ENCODE peak calls at places on chromosomes 11 and 22, in five cellular contexts. M, X, K, Y and D are unnamed samples.

GRCh38 chr11:33262016-33262638 is 4.9 kb downstream of the HIPK3 start:
- DNase-seq in M (no peak), X (no peak), K (no peak), Y (no peak), D (no peak)

GRCh38 chr11:85114786-85115185 is 512.4 kb downstream of the DLG2 start:
- DNase-seq in M (no peak), X (no peak), K (no peak), Y (no peak), D (no peak)

GRCh38 chr11:112587664-112588063 is 327.0 kb upstream of the PLET1 start:
- DNase-seq in M (no peak), X (no peak), K (no peak), Y (no peak), D (no peak)

GRCh38 chr22:37207981-37208380 is 4.3 kb downstream of the SSTR3 start:
- DNase-seq in M (no peak), X (no peak), K (no peak), Y (no peak), D (no peak)

GRCh38 chr11:10354389-10354788 is 49.5 kb downstream of the ADM start:
- DNase-seq in M (no peak), X (no peak), K (no peak), Y (no peak), D (no peak)

GRCh38 chr11:110367571-110367970 is 62.2 kb upstream of the FDX1 start:
- DNase-seq in M (no peak), X (no peak), K (no peak), Y (no peak), D (no peak)

GRCh38 chr22:48077699-48078098 is 1315.2 kb downstream of the TBC1D22A start:
- DNase-seq in M (no peak), X (no peak), K (no peak), Y (no peak), D (no peak)

GRCh38 chr11:57885298-57886035 is 123.9 kb downstream of the CTNND1 start:
- DNase-seq in M (peak; percentile 20), X (no peak), K (peak; percentile 30), Y (no peak), D (no peak)

GRCh38 chr11:79708319-79708928 is 267.6 kb upstream of the TENM4 start:
- DNase-seq in M (peak; percentile 53), X (peak; percentile 29), K (peak; percentile 3), Y (peak; percentile 1), D (no peak)

GRCh38 chr22:31178859-31179258 is 18.9 kb downstream of the RNF185 start:
- DNase-seq in M (no peak), X (no peak), K (no peak), Y (no peak), D (no peak)

GRCh38 chr11:116078101-116078561 is 573.9 kb upstream of the CADM1 start:
- DNase-seq in M (peak; percentile 15), X (peak; percentile 59), K (peak; percentile 13), Y (no peak), D (no peak)

GRCh38 chr11:932435-932834 is 6.8 kb downstream of the AP2A2 start:
- DNase-seq in M (no peak), X (no peak), K (no peak), Y (no peak), D (no peak)

GRCh38 chr22:38570841-38571364 is 920 bp upstream of the DMC1 start:
- DNase-seq in M (no peak), X (peak; percentile 26), K (peak; percentile 41), Y (no peak), D (peak; percentile 7)

GRCh38 chr22:29072193-29072978 is 449 bp upstream of the KREMEN1 start:
- DNase-seq in M (peak; percentile 89), X (peak; percentile 99), K (peak; percentile 88), Y (no peak), D (peak; percentile 89)

GRCh38 chr11:27468209-27468608 is 4.4 kb downstream of the LGR4 start:
- DNase-seq in M (no peak), X (no peak), K (no peak), Y (no peak), D (no peak)

GRCh38 chr11:96155627-96156378 is 187.2 kb downstream of the MAML2 start:
- DNase-seq in M (peak; percentile 64), X (peak; percentile 30), K (peak; percentile 87), Y (peak; percentile 76), D (peak; percentile 27)

DNA sequence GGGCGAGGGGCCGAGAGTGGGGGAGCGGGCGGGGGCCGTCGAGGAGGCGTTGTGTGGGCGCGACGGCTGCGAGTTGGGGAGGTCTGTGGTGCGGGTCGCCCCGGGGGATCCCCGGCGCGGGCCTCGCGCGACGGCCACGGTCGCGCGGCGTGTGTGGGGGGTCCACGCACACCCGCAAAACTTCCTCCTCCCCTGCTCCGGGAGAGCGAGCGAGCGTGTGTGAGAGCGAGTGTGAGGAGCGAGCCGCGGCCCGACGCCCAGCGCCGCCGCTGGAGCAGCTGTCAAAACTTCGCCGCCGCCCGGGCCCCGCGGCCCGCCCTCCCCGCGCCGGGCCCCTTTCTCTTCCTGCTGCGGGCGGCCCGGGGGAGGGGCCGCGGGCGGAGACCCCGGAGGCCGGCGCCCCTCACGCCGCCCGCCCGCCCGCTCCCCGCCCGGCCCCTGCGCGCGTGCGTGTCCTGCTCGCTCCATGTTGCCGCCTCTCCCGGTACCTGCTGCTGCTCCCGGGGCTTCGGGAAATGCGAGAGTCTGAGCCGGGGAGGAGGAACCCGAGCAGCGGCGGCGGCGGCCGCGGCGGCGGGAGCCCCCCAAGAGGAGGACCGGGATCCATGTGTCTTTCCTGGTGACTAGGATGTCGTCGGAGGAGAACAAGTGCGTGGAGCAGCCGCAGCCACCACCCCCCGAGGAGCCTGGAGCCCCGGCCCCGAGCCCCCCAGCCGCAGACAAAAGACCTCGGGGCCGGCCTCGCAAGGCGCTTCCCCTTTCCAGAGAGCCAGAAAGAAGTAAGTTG is 9.0 kb upstream of the CCT8L2 start:
- DNase-seq in M (no peak), X (no peak), K (peak; percentile 92), Y (no peak), D (no peak)
- TF ChIP-seq REST in M (no peak), X (no peak), K (no peak), Y (no peak), D (no peak)

DNA sequence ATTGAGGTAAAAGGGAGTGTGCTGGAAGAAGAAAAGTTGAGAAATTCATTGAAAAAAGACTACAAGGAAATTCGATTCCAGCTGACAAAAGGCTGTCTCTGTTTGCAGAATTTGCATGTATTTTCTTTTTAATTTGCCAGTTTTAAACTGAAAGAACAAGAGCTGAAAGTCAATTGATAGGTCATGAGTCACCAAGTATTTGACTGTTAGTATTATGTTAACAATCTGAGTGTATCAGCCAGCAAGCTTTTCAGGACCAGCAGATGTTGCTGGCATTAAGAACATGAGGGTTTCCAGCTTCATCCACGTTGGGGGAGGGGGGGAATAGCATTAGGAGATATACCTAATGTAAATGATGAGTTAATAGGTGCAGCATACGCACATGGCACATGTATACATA is 726.7 kb downstream of the METTL15 start:
- DNase-seq in M (no peak), X (no peak), K (no peak), Y (no peak), D (no peak)
- TF ChIP-seq ZBTB33 in M (no peak), X (no peak), K (no peak), Y (no peak), D (no peak)

GRCh38 chr11:2318123-2318522 is 16.3 kb downstream of the TSPAN32 start:
- DNase-seq in M (no peak), X (no peak), K (no peak), Y (no peak), D (no peak)
- TF ChIP-seq REST in M (no peak), X (no peak), K (no peak), Y (no peak), D (no peak)

DNA sequence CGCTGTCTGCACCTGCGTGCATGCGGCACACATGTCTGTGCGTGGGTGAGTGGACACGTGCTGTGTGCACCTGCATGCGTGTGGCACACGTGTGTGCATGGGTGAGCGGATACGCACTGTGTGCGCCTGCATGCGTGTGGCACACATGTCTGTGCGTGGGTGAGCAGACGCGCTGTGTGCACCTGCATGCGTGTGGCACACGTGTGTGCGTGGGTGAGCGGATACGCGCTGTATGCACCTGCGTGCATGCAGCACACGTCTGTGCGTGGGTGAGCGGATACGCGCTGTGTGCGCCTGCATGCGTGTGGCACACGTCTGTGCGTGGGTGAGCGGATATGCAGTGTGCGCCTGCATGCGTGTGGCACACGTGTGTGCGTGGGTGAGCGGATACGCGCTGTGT is 27.1 kb upstream of the ACR start:
- DNase-seq in M (no peak), X (no peak), K (no peak), Y (no peak), D (no peak)
- TF ChIP-seq ZBTB33 in M (no peak), X (no peak), K (no peak), Y (no peak), D (no peak)